ENCODE peak calls at places on chromosomes 4 and X, in six cellular contexts. One of them, this sample, is unnamed.

GRCh38 chr4:77804471-77804870 is 14.7 kb downstream of the CNOT6L start:
- DNase-seq in GM23338: no peak
- DNase-seq in hepatocyte: no peak
- DNase-seq in PC-9: no peak
- DNase-seq in PC-3: no peak
- DNase-seq in HCT116: no peak
- DNase-seq in this sample: no peak

GRCh38 chrX:52271212-52271611 is 86.5 kb downstream of the MAGED4 start:
- DNase-seq in GM23338: peak; percentile 64
- DNase-seq in hepatocyte: peak; percentile 29
- DNase-seq in PC-9: no peak
- DNase-seq in PC-3: peak; percentile 23
- DNase-seq in HCT116: no peak
- DNase-seq in this sample: peak; percentile 58

GRCh38 chr4:2934077-2934812 is 29.0 kb downstream of the NOP14 start:
- DNase-seq in GM23338: peak; percentile 51
- DNase-seq in hepatocyte: peak; percentile 63
- DNase-seq in PC-9: no peak
- DNase-seq in PC-3: peak; percentile 19
- DNase-seq in HCT116: no peak
- DNase-seq in this sample: peak; percentile 48

GRCh38 chr4:36094995-36095394 is 149.3 kb downstream of the ARAP2 start:
- DNase-seq in GM23338: no peak
- DNase-seq in hepatocyte: no peak
- DNase-seq in PC-9: no peak
- DNase-seq in PC-3: no peak
- DNase-seq in HCT116: no peak
- DNase-seq in this sample: no peak

GRCh38 chrX:132016628-132017430 is 6.3 kb upstream of the STK26 start:
- DNase-seq in GM23338: no peak
- DNase-seq in hepatocyte: no peak
- DNase-seq in PC-9: no peak
- DNase-seq in PC-3: no peak
- DNase-seq in HCT116: no peak
- DNase-seq in this sample: no peak

GRCh38 chr4:28229092-28229491 is 1368.5 kb downstream of the STIM2 start:
- DNase-seq in GM23338: peak; percentile 47
- DNase-seq in hepatocyte: no peak
- DNase-seq in PC-9: peak; percentile 4
- DNase-seq in PC-3: peak; percentile 76
- DNase-seq in HCT116: no peak
- DNase-seq in this sample: peak; percentile 62

GRCh38 chr4:117847849-117848248 is 186.4 kb upstream of the NDST3 start:
- DNase-seq in GM23338: no peak
- DNase-seq in hepatocyte: no peak
- DNase-seq in PC-9: no peak
- DNase-seq in PC-3: no peak
- DNase-seq in HCT116: no peak
- DNase-seq in this sample: no peak

GRCh38 chrX:12378263-12378662 is 240.0 kb downstream of the FRMPD4 start:
- DNase-seq in GM23338: no peak
- DNase-seq in hepatocyte: no peak
- DNase-seq in PC-9: no peak
- DNase-seq in PC-3: no peak
- DNase-seq in HCT116: no peak
- DNase-seq in this sample: no peak

GRCh38 chr4:86967798-86968197 is 33.0 kb downstream of the AFF1 start:
- DNase-seq in GM23338: no peak
- DNase-seq in hepatocyte: no peak
- DNase-seq in PC-9: no peak
- DNase-seq in PC-3: no peak
- DNase-seq in HCT116: no peak
- DNase-seq in this sample: no peak

GRCh38 chrX:103362504-103362903 is 6.2 kb downstream of the TCEAL9 start:
- DNase-seq in GM23338: peak; percentile 71
- DNase-seq in hepatocyte: no peak
- DNase-seq in PC-9: no peak
- DNase-seq in PC-3: peak; percentile 54
- DNase-seq in HCT116: no peak
- DNase-seq in this sample: no peak

GRCh38 chrX:38312436-38312835 is 14.9 kb downstream of the RPGR start:
- DNase-seq in GM23338: no peak
- DNase-seq in hepatocyte: no peak
- DNase-seq in PC-9: no peak
- DNase-seq in PC-3: peak; percentile 92
- DNase-seq in HCT116: peak; percentile 56
- DNase-seq in this sample: no peak

GRCh38 chr4:125370478-125370877 is 55.7 kb downstream of the FAT4 start:
- DNase-seq in GM23338: no peak
- DNase-seq in hepatocyte: no peak
- DNase-seq in PC-9: no peak
- DNase-seq in PC-3: no peak
- DNase-seq in HCT116: no peak
- DNase-seq in this sample: no peak

GRCh38 chr4:52996261-52997131 is 134.4 kb downstream of the RASL11B start:
- DNase-seq in GM23338: no peak
- DNase-seq in hepatocyte: peak; percentile 44
- DNase-seq in PC-9: no peak
- DNase-seq in PC-3: no peak
- DNase-seq in HCT116: no peak
- DNase-seq in this sample: no peak

GRCh38 chr4:24798036-24798610 is 2.8 kb downstream of the SOD3 start:
- DNase-seq in GM23338: no peak
- DNase-seq in hepatocyte: no peak
- DNase-seq in PC-9: no peak
- DNase-seq in PC-3: no peak
- DNase-seq in HCT116: no peak
- DNase-seq in this sample: no peak

GRCh38 chr4:76606662-76607265 is 171.7 kb downstream of the SHROOM3 start:
- DNase-seq in GM23338: no peak
- DNase-seq in hepatocyte: peak; percentile 43
- DNase-seq in PC-9: no peak
- DNase-seq in PC-3: no peak
- DNase-seq in HCT116: no peak
- DNase-seq in this sample: no peak

GRCh38 chrX:110944793-110945466 is 149.3 kb upstream of the CHRDL1 start:
- DNase-seq in GM23338: peak; percentile 45
- DNase-seq in hepatocyte: no peak
- DNase-seq in PC-9: no peak
- DNase-seq in PC-3: no peak
- DNase-seq in HCT116: no peak
- DNase-seq in this sample: peak; percentile 65

GRCh38 chr4:86481429-86481828 is 112.7 kb upstream of the PTPN13 start:
- DNase-seq in GM23338: peak; percentile 34
- DNase-seq in hepatocyte: no peak
- DNase-seq in PC-9: no peak
- DNase-seq in PC-3: peak; percentile 3
- DNase-seq in HCT116: no peak
- DNase-seq in this sample: peak; percentile 67

GRCh38 chr4:74996996-74997395 is 64.1 kb downstream of the PARM1 start:
- DNase-seq in GM23338: no peak
- DNase-seq in hepatocyte: no peak
- DNase-seq in PC-9: no peak
- DNase-seq in PC-3: peak; percentile 76
- DNase-seq in HCT116: no peak
- DNase-seq in this sample: no peak

GRCh38 chr4:169815606-169816005 is 57.9 kb upstream of the HPF1 start:
- DNase-seq in GM23338: no peak
- DNase-seq in hepatocyte: peak; percentile 42
- DNase-seq in PC-9: no peak
- DNase-seq in PC-3: peak; percentile 38
- DNase-seq in HCT116: no peak
- DNase-seq in this sample: no peak

DNA sequence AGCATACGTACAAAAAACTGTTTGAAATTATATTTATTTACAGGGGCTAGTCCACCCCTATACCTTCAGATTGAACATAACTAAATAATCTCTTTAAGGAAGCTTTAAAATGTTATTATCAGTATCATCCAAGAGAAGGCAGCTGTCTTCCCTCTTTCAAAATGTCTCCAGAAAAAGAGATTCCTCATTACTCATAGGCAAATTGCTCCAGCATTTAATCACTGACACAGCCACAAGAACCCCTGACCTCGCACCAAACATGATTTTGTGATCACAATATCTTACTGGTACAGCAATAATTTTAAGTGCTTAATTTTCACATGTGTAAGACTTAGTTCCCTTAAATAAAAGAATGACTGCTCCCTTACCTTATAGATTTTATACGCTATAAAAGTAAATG is 9.7 kb downstream of the BOD1L1 start:
- DNase-seq in GM23338: no peak
- DNase-seq in hepatocyte: no peak
- DNase-seq in PC-9: no peak
- DNase-seq in PC-3: no peak
- DNase-seq in HCT116: no peak
- DNase-seq in this sample: no peak
- H3K79me2 ChIP-seq in GM23338: peaks cover 26% of the 10 kb centered on the region
- H3K79me2 ChIP-seq in hepatocyte: peaks cover 31% of the 10 kb centered on the region
- H3K79me2 ChIP-seq in PC-9: peaks cover 13% of the 10 kb centered on the region
- H3K79me2 ChIP-seq in PC-3: peaks cover 27% of the 10 kb centered on the region
- H3K79me2 ChIP-seq in HCT116: peaks cover 19% of the 10 kb centered on the region
- H3K79me2 ChIP-seq in this sample: peaks cover 20% of the 10 kb centered on the region

GRCh38 chr4:48649505-48649904 is 130.6 kb downstream of the FRYL start:
- DNase-seq in GM23338: no peak
- DNase-seq in hepatocyte: no peak
- DNase-seq in PC-9: no peak
- DNase-seq in PC-3: no peak
- DNase-seq in HCT116: no peak
- DNase-seq in this sample: no peak

GRCh38 chr4:48654015-48654664 is 125.9 kb downstream of the FRYL start:
- DNase-seq in GM23338: no peak
- DNase-seq in hepatocyte: no peak
- DNase-seq in PC-9: no peak
- DNase-seq in PC-3: no peak
- DNase-seq in HCT116: no peak
- DNase-seq in this sample: no peak

GRCh38 chr4:48651869-48652447 is 128.1 kb downstream of the FRYL start:
- DNase-seq in GM23338: no peak
- DNase-seq in hepatocyte: no peak
- DNase-seq in PC-9: no peak
- DNase-seq in PC-3: no peak
- DNase-seq in HCT116: no peak
- DNase-seq in this sample: no peak

GRCh38 chr4:48653217-48654014 is 126.7 kb downstream of the FRYL start:
- DNase-seq in GM23338: peak; percentile 37
- DNase-seq in hepatocyte: peak; percentile 23
- DNase-seq in PC-9: no peak
- DNase-seq in PC-3: no peak
- DNase-seq in HCT116: no peak
- DNase-seq in this sample: peak; percentile 20
- H3K79me2 ChIP-seq in GM23338: peaks cover 6% of the 10 kb centered on the region
- H3K79me2 ChIP-seq in hepatocyte: peaks cover 38% of the 10 kb centered on the region
- H3K79me2 ChIP-seq in PC-9: no peaks in the 10 kb centered on the region
- H3K79me2 ChIP-seq in PC-3: peaks cover 5% of the 10 kb centered on the region
- H3K79me2 ChIP-seq in HCT116: peaks cover 7% of the 10 kb centered on the region
- H3K79me2 ChIP-seq in this sample: peaks cover 27% of the 10 kb centered on the region

GRCh38 chrX:118022803-118023202 is 93.8 kb downstream of the KLHL13 start:
- DNase-seq in GM23338: no peak
- DNase-seq in hepatocyte: no peak
- DNase-seq in PC-9: no peak
- DNase-seq in PC-3: no peak
- DNase-seq in HCT116: no peak
- DNase-seq in this sample: no peak
- H3K79me2 ChIP-seq in GM23338: no peaks in the 10 kb centered on the region
- H3K79me2 ChIP-seq in hepatocyte: no peaks in the 10 kb centered on the region
- H3K79me2 ChIP-seq in PC-9: no peaks in the 10 kb centered on the region
- H3K79me2 ChIP-seq in PC-3: no peaks in the 10 kb centered on the region
- H3K79me2 ChIP-seq in HCT116: no peaks in the 10 kb centered on the region
- H3K79me2 ChIP-seq in this sample: no peaks in the 10 kb centered on the region

DNA sequence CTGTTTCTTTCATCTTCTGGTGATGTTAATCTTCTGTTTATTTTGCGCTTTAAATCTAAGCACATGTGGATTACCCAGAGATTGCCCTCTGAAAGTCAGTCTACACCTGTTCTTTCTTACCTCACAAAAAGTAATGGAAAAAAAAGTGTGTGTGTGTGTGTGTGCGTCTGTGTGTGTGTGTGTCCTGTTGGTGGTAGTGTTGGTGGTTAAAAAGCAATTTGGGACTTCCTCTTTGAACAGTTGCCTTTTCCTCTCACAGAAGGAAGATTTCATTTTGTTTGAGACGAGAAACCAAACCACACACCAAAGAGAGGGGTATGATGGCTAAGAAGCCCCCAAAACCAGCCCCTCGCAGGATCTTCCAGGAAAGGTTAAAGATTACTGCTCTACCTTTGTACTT is at the start of gene STAP1:
- DNase-seq in GM23338: no peak
- DNase-seq in hepatocyte: no peak
- DNase-seq in PC-9: no peak
- DNase-seq in PC-3: no peak
- DNase-seq in HCT116: no peak
- DNase-seq in this sample: no peak
- H3K79me2 ChIP-seq in GM23338: no peaks in the 10 kb centered on the region
- H3K79me2 ChIP-seq in hepatocyte: no peaks in the 10 kb centered on the region
- H3K79me2 ChIP-seq in PC-9: no peaks in the 10 kb centered on the region
- H3K79me2 ChIP-seq in PC-3: no peaks in the 10 kb centered on the region
- H3K79me2 ChIP-seq in HCT116: no peaks in the 10 kb centered on the region
- H3K79me2 ChIP-seq in this sample: no peaks in the 10 kb centered on the region

GRCh38 chr4:93174598-93174997 is 654.0 kb upstream of the ATOH1 start:
- DNase-seq in GM23338: no peak
- DNase-seq in hepatocyte: no peak
- DNase-seq in PC-9: no peak
- DNase-seq in PC-3: no peak
- DNase-seq in HCT116: no peak
- DNase-seq in this sample: no peak
- H3K79me2 ChIP-seq in GM23338: no peaks in the 10 kb centered on the region
- H3K79me2 ChIP-seq in hepatocyte: no peaks in the 10 kb centered on the region
- H3K79me2 ChIP-seq in PC-9: no peaks in the 10 kb centered on the region
- H3K79me2 ChIP-seq in PC-3: no peaks in the 10 kb centered on the region
- H3K79me2 ChIP-seq in HCT116: no peaks in the 10 kb centered on the region
- H3K79me2 ChIP-seq in this sample: no peaks in the 10 kb centered on the region

GRCh38 chr4:7904942-7905341 is 34.7 kb downstream of the AFAP1 start:
- DNase-seq in GM23338: no peak
- DNase-seq in hepatocyte: peak; percentile 68
- DNase-seq in PC-9: no peak
- DNase-seq in PC-3: no peak
- DNase-seq in HCT116: no peak
- DNase-seq in this sample: no peak
- H3K79me2 ChIP-seq in GM23338: peaks cover 97% of the 10 kb centered on the region
- H3K79me2 ChIP-seq in hepatocyte: peaks cover 88% of the 10 kb centered on the region
- H3K79me2 ChIP-seq in PC-9: peaks cover 99% of the 10 kb centered on the region
- H3K79me2 ChIP-seq in PC-3: peaks cover 100% of the 10 kb centered on the region
- H3K79me2 ChIP-seq in HCT116: peaks cover 12% of the 10 kb centered on the region
- H3K79me2 ChIP-seq in this sample: peaks cover 28% of the 10 kb centered on the region

GRCh38 chrX:107629533-107629909 is 1.2 kb downstream of the PRPS1 start:
- DNase-seq in GM23338: peak; percentile 13
- DNase-seq in hepatocyte: peak; percentile 52
- DNase-seq in PC-9: no peak
- DNase-seq in PC-3: peak; percentile 31
- DNase-seq in HCT116: no peak
- DNase-seq in this sample: peak; percentile 56
- H3K79me2 ChIP-seq in GM23338: peaks cover 59% of the 10 kb centered on the region
- H3K79me2 ChIP-seq in hepatocyte: peaks cover 47% of the 10 kb centered on the region
- H3K79me2 ChIP-seq in PC-9: peaks cover 57% of the 10 kb centered on the region
- H3K79me2 ChIP-seq in PC-3: peaks cover 56% of the 10 kb centered on the region
- H3K79me2 ChIP-seq in HCT116: peaks cover 52% of the 10 kb centered on the region
- H3K79me2 ChIP-seq in this sample: peaks cover 62% of the 10 kb centered on the region

DNA sequence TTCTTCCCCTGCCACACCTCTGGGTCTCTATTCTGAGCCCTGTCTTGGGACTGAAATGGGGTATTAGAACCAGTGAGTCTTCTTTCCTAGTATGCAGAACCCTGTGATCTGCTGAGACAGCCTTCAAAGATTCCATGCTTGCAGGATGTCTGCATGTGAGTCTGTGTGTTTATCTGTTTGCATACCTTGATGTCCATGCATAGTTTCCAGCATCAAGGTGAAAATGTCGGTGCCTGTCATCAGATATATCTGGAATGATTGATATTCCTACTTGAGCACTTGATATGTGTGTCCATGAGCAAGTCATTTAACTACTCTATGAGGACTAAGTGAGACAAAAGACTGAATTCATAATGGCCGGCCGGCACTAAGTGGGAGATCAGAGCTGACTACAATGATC is 117.0 kb upstream of the HS3ST1 start:
- DNase-seq in GM23338: no peak
- DNase-seq in hepatocyte: no peak
- DNase-seq in PC-9: no peak
- DNase-seq in PC-3: no peak
- DNase-seq in HCT116: no peak
- DNase-seq in this sample: no peak
- H3K79me2 ChIP-seq in GM23338: no peaks in the 10 kb centered on the region
- H3K79me2 ChIP-seq in hepatocyte: no peaks in the 10 kb centered on the region
- H3K79me2 ChIP-seq in PC-9: no peaks in the 10 kb centered on the region
- H3K79me2 ChIP-seq in PC-3: no peaks in the 10 kb centered on the region
- H3K79me2 ChIP-seq in HCT116: no peaks in the 10 kb centered on the region
- H3K79me2 ChIP-seq in this sample: no peaks in the 10 kb centered on the region

This sample was measured in neural progenitor cell.